ENCODE peak calls at places on chromosomes 6 and 20, in seven cellular contexts. Q, A, D, U, H, M and W are unnamed samples.

GRCh38 chr6:90256698-90257485 is 39.8 kb downstream of the BACH2 start:
- DNase-seq in Q (peak), A (no peak), D (no peak), U (no peak), H (no peak), M (no peak), W (no peak)

GRCh38 chr6:16718301-16718700 is 43.0 kb downstream of the ATXN1 start:
- DNase-seq in Q (no peak), A (no peak), D (no peak), U (no peak), H (no peak), M (no peak), W (no peak)

GRCh38 chr6:75563032-75563431 is 38.6 kb upstream of the SENP6 start:
- DNase-seq in Q (no peak), A (peak), D (no peak), U (no peak), H (no peak), M (no peak), W (no peak)

GRCh38 chr6:35725081-35725708 is 11.6 kb upstream of the ARMC12 start:
- DNase-seq in Q (no peak), A (no peak), D (no peak), U (peak), H (no peak), M (no peak), W (no peak)

GRCh38 chr6:116533233-116533957 is 12.1 kb downstream of the TRAPPC3L start:
- DNase-seq in Q (no peak), A (no peak), D (no peak), U (no peak), H (no peak), M (no peak), W (no peak)

GRCh38 chr6:154358019-154358545 is 1.5 kb upstream of the IPCEF1 start:
- DNase-seq in Q (no peak), A (no peak), D (no peak), U (no peak), H (no peak), M (no peak), W (no peak)

GRCh38 chr20:56788041-56788670 is 159.1 kb downstream of the TFAP2C start:
- DNase-seq in Q (no peak), A (no peak), D (no peak), U (no peak), H (no peak), M (no peak), W (no peak)

GRCh38 chr20:537983-538382 is 5.6 kb downstream of the CSNK2A1 start:
- DNase-seq in Q (no peak), A (no peak), D (no peak), U (no peak), H (no peak), M (no peak), W (no peak)

GRCh38 chr6:23106951-23107350 is 537.6 kb downstream of the HDGFL1 start:
- DNase-seq in Q (no peak), A (no peak), D (no peak), U (no peak), H (no peak), M (no peak), W (no peak)

GRCh38 chr6:34200340-34200971 is 36.2 kb upstream of the HMGA1 start:
- DNase-seq in Q (no peak), A (no peak), D (no peak), U (no peak), H (no peak), M (no peak), W (no peak)

GRCh38 chr6:169051371-169051770 is 202.3 kb downstream of the THBS2 start:
- DNase-seq in Q (no peak), A (no peak), D (no peak), U (no peak), H (no peak), M (no peak), W (no peak)

GRCh38 chr6:39681566-39682250 is 43.5 kb downstream of the KIF6 start:
- DNase-seq in Q (no peak), A (no peak), D (no peak), U (no peak), H (no peak), M (no peak), W (no peak)

GRCh38 chr6:106103728-106104109 is 17.6 kb downstream of the PRDM1 start:
- DNase-seq in Q (peak), A (no peak), D (no peak), U (no peak), H (no peak), M (no peak), W (no peak)

GRCh38 chr6:1792989-1793388 is 183.3 kb downstream of the FOXC1 start:
- DNase-seq in Q (no peak), A (no peak), D (no peak), U (no peak), H (no peak), M (no peak), W (no peak)

GRCh38 chr6:43733471-43734293 is 36.3 kb upstream of the VEGFA start:
- DNase-seq in Q (no peak), A (no peak), D (no peak), U (no peak), H (peak), M (no peak), W (no peak)

GRCh38 chr6:14059791-14060436 is 57.7 kb upstream of the CD83 start:
- DNase-seq in Q (no peak), A (no peak), D (no peak), U (no peak), H (no peak), M (no peak), W (no peak)

GRCh38 chr20:48647873-48648272 is 179.9 kb downstream of the PREX1 start:
- DNase-seq in Q (peak), A (no peak), D (no peak), U (no peak), H (no peak), M (no peak), W (no peak)

GRCh38 chr6:142696123-142696522 is 248.9 kb downstream of the HIVEP2 start:
- DNase-seq in Q (no peak), A (no peak), D (peak), U (no peak), H (no peak), M (no peak), W (no peak)
- H3K27ac ChIP-seq in Q (no peak), A (no peak), D (peak), U (peak), H (peak), M (no peak), W (no peak)

DNA sequence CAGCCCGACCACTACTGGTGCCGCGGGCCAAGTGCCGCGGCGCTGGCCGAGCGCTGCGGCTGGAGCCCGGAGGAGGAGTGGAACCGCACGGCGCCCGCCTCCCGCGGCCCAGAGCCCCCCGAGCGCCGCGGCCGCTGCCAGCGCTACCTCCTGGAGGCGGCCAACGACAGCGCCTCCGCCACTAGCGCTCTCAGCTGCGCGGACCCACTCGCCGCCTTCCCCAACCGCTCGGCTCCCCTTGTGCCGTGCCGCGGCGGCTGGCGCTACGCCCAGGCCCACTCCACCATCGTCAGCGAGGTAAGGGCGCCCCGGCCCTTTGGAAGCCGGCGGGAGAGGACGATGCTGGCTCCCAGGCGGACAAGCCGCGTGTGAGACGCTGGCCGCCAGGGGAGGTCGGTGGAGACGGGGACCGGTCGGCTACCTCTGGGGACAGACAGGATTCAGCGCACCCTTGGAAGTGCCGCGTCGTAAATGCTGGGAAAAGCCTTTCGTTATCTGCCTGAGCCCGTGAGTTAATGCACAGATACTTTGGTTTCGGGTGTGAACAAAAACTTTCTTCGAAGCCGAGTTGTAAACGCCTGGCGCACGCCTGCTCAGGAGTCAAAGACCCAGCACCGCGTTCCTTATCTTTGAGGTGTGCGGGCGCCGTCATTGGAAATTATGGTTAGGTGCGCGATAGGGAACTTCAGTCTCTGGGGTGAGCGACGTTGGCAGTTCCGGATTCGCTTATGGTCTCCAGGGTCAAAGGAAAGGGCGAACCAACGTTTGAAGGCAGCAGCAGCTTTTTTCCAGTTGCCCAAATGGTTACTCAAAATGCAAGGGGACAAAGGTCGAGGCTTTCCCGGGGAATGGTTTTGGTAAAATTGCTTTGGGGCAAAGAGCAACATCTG is 619 bp downstream of the SLC22A3 start:
- DNase-seq in Q (no peak), A (no peak), D (peak), U (peak), H (no peak), M (no peak), W (no peak)
- H3K27ac ChIP-seq in Q (no peak), A (no peak), D (peak), U (peak), H (peak), M (no peak), W (no peak)

GRCh38 chr6:6712979-6713514 is 124.5 kb downstream of the LY86 start:
- DNase-seq in Q (no peak), A (no peak), D (no peak), U (no peak), H (no peak), M (peak), W (no peak)
- H3K27ac ChIP-seq in Q (no peak), A (no peak), D (no peak), U (no peak), H (peak), M (no peak), W (no peak)

GRCh38 chr20:10179574-10180298 is 38.9 kb upstream of the SNAP25 start:
- DNase-seq in Q (no peak), A (no peak), D (no peak), U (no peak), H (no peak), M (peak), W (no peak)
- H3K27ac ChIP-seq in Q (no peak), A (no peak), D (no peak), U (no peak), H (no peak), M (no peak), W (no peak)

DNA sequence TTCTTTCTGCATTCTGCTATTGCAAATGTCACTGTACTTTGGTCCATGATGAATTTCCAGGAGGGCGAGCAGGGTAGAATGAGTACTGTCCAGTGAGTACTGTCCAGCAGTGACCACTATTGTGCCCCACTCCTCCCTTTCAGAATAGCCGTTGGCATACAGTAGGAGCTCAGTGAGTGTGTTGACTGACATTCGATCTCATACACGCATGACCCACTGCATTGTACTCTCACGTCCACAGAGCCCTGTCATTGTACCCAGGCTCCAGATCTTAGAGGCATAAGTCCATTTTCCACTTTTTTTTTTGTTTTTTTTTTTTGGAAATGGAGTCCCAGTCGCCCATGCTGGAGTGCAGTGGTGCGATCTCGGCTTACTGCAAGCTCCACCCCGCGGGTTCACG is 8.2 kb downstream of the DYNLRB1 start:
- DNase-seq in Q (no peak), A (no peak), D (no peak), U (no peak), H (no peak), M (no peak), W (no peak)
- H3K27ac ChIP-seq in Q (no peak), A (no peak), D (no peak), U (peak), H (peak), M (peak), W (peak)

GRCh38 chr6:157326979-157327378 is 3.7 kb upstream of the TMEM242 start:
- DNase-seq in Q (no peak), A (no peak), D (no peak), U (no peak), H (no peak), M (no peak), W (no peak)
- H3K27ac ChIP-seq in Q (no peak), A (no peak), D (no peak), U (peak), H (no peak), M (no peak), W (no peak)

DNA sequence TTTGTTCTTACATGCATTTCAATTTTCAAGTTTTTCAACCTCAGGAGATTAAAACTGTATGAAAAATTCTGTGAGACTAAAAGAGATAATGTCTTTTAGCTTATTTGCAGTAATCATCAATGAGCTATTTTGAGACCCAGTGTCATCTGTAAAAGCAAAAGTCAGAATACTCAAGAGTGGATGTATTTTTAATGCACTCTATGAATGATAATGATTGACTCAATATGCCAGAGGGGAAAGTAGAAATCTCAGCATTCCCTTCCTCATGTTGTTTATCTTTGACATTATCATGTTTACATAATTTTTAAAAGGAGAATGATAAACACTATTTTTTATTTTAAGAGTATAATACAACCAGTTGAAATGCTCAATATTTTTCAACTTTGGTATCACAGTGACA is 162.1 kb downstream of the MMUT start:
- DNase-seq in Q (no peak), A (no peak), D (no peak), U (no peak), H (no peak), M (no peak), W (no peak)
- H3K27ac ChIP-seq in Q (no peak), A (no peak), D (no peak), U (no peak), H (no peak), M (no peak), W (no peak)

GRCh38 chr6:117920493-117920845 is 13.4 kb downstream of the SLC35F1 start:
- DNase-seq in Q (no peak), A (no peak), D (no peak), U (no peak), H (no peak), M (no peak), W (no peak)
- H3K27ac ChIP-seq in Q (no peak), A (no peak), D (no peak), U (no peak), H (no peak), M (no peak), W (no peak)

GRCh38 chr20:5150226-5151076 is 23.6 kb downstream of the CDS2 start:
- DNase-seq in Q (no peak), A (no peak), D (no peak), U (peak), H (no peak), M (no peak), W (no peak)
- H3K27ac ChIP-seq in Q (no peak), A (no peak), D (no peak), U (peak), H (no peak), M (peak), W (no peak)

DNA sequence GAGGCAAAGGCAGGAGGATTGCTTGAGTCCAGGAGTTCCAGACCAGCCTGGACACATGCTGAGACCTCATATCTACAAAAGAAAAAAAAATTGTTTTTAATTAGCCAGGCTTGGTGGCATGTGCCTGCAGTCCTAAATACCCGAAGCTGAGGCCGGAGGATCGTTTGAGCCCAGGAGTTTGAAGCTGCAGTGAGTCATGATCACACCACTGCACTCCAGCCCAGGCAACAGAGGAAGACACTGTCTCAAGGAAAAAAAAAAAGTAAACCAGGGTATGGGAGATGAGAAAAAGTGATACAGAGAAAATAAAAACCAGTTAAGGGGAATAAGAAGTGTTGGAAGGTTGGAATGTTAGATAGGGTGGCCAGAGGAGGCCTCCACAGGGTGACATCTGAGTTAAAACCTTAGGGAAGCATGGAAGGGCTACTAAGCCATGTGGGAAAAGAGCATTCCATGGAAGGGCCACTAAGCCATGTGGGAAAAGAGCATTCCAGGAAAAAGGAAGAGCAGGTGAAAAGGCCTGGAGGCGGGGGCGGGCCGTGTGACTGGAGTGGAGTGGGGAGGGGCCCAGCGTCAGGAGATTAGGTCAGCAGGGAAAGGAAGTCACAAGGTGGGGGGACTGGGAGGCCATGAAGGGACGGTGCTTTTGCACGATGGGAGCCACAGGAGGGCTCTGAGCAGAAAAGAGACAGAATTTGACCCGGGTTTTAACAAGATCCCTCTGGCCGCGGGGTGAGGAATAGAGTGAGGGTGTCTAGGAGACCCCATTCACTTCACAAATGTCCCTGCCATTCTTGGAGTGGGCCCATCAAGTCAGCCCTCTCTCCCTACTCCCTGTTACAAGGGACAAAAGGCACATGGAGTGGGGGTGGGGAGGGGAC is 18.3 kb downstream of the CPNE5 start:
- DNase-seq in Q (no peak), A (no peak), D (no peak), U (no peak), H (no peak), M (no peak), W (no peak)
- H3K27ac ChIP-seq in Q (no peak), A (no peak), D (no peak), U (no peak), H (no peak), M (no peak), W (no peak)